ENCODE peak calls at places on chromosomes 16 and 17, in eight cellular contexts. X, C, R, D, Y, W, H and N are unnamed samples.

GRCh38 chr17:18951941-18952842 is at the start of gene SLC5A10:
- DNase-seq in X (no peak), C (no peak), R (no peak), D (no peak), Y (no peak), W (no peak), H (no peak), N (peak; percentile 88)

GRCh38 chr16:68453816-68454215 is 5.5 kb upstream of the SMPD3 start:
- DNase-seq in X (no peak), C (no peak), R (no peak), D (no peak), Y (no peak), W (no peak), H (no peak), N (no peak)

GRCh38 chr17:65243838-65244237 is 106.7 kb downstream of the RGS9 start:
- DNase-seq in X (no peak), C (peak; percentile 31), R (no peak), D (peak; percentile 34), Y (no peak), W (no peak), H (peak; percentile 75), N (no peak)

GRCh38 chr17:2396568-2397246 is 4.2 kb downstream of the MNT start:
- DNase-seq in X (peak; percentile 94), C (peak; percentile 87), R (peak; percentile 97), D (no peak), Y (peak; percentile 95), W (no peak), H (peak; percentile 94), N (peak; percentile 99)

GRCh38 chr17:40646791-40647548 is 648 bp downstream of the SMARCE1 start:
- DNase-seq in X (no peak), C (peak; percentile 31), R (no peak), D (no peak), Y (no peak), W (peak; percentile 31), H (no peak), N (peak; percentile 49)

GRCh38 chr17:8695241-8695640 is 49.4 kb downstream of the CCDC42 start:
- DNase-seq in X (no peak), C (no peak), R (no peak), D (no peak), Y (no peak), W (no peak), H (no peak), N (no peak)

GRCh38 chr16:9846362-9847099 is 335.7 kb downstream of the GRIN2A start:
- DNase-seq in X (no peak), C (peak; percentile 61), R (no peak), D (no peak), Y (no peak), W (no peak), H (no peak), N (no peak)

GRCh38 chr17:30352247-30352814 is 18.5 kb upstream of the TMIGD1 start:
- DNase-seq in X (no peak), C (no peak), R (no peak), D (no peak), Y (no peak), W (no peak), H (no peak), N (no peak)

GRCh38 chr17:44075598-44076293 is 5.2 kb downstream of the G6PC3 start:
- DNase-seq in X (no peak), C (no peak), R (no peak), D (no peak), Y (peak; percentile 41), W (no peak), H (no peak), N (no peak)

GRCh38 chr16:47158991-47159390 is 15.2 kb upstream of the NETO2 start:
- DNase-seq in X (no peak), C (no peak), R (no peak), D (no peak), Y (no peak), W (no peak), H (no peak), N (no peak)

GRCh38 chr17:3012926-3013581 is 50.4 kb downstream of the OR1D5 start:
- DNase-seq in X (peak; percentile 44), C (peak; percentile 38), R (peak; percentile 64), D (peak; percentile 32), Y (peak; percentile 57), W (no peak), H (no peak), N (peak; percentile 56)

GRCh38 chr17:63395075-63395815 is 50.9 kb downstream of the CYB561 start:
- DNase-seq in X (no peak), C (no peak), R (no peak), D (no peak), Y (no peak), W (no peak), H (no peak), N (no peak)

GRCh38 chr16:4290236-4290830 is 17.5 kb upstream of the TFAP4 start:
- DNase-seq in X (no peak), C (peak; percentile 95), R (no peak), D (no peak), Y (peak; percentile 59), W (no peak), H (peak; percentile 59), N (peak; percentile 67)

GRCh38 chr17:16516594-16517018 is 24.6 kb upstream of the LRRC75A start:
- DNase-seq in X (no peak), C (peak; percentile 52), R (peak; percentile 64), D (no peak), Y (no peak), W (no peak), H (no peak), N (peak; percentile 52)

GRCh38 chr16:69848635-69849545 is 86.8 kb downstream of the WWP2 start:
- DNase-seq in X (peak; percentile 86), C (peak; percentile 14), R (peak; percentile 90), D (no peak), Y (peak; percentile 61), W (no peak), H (peak; percentile 71), N (peak; percentile 22)

GRCh38 chr17:58337126-58337599 is 8.6 kb upstream of the TSPOAP1 start:
- DNase-seq in X (no peak), C (no peak), R (no peak), D (no peak), Y (no peak), W (peak; percentile 28), H (no peak), N (no peak)

GRCh38 chr17:40122466-40122943 is 734 bp downstream of the MSL1 start:
- DNase-seq in X (peak; percentile 52), C (no peak), R (no peak), D (no peak), Y (peak; percentile 78), W (no peak), H (no peak), N (peak; percentile 65)

GRCh38 chr17:73819440-73820395 is 175.5 kb upstream of the SDK2 start:
- DNase-seq in X (no peak), C (no peak), R (no peak), D (no peak), Y (no peak), W (no peak), H (no peak), N (no peak)

GRCh38 chr17:61635913-61636432 is 45.0 kb upstream of the NACA2 start:
- DNase-seq in X (no peak), C (peak; percentile 49), R (no peak), D (peak; percentile 52), Y (no peak), W (peak; percentile 1), H (peak; percentile 71), N (peak; percentile 67)

GRCh38 chr16:15553313-15554088 is 89.5 kb downstream of the MARF1 start:
- DNase-seq in X (no peak), C (peak; percentile 13), R (no peak), D (no peak), Y (no peak), W (no peak), H (no peak), N (no peak)

GRCh38 chr17:79811036-79811887 is 14.4 kb upstream of the CBX8 start:
- DNase-seq in X (no peak), C (no peak), R (no peak), D (no peak), Y (no peak), W (no peak), H (no peak), N (peak; percentile 69)

GRCh38 chr16:67389911-67390815 is 3.1 kb downstream of the TPPP3 start:
- DNase-seq in X (peak; percentile 46), C (no peak), R (no peak), D (no peak), Y (peak; percentile 73), W (no peak), H (no peak), N (no peak)

GRCh38 chr17:80833952-80834895 is 157.4 kb upstream of the CHMP6 start:
- DNase-seq in X (peak; percentile 76), C (no peak), R (no peak), D (no peak), Y (peak; percentile 47), W (no peak), H (peak; percentile 79), N (no peak)

GRCh38 chr16:28218109-28218508 is 6.3 kb upstream of the XPO6 start:
- DNase-seq in X (no peak), C (peak; percentile 49), R (no peak), D (no peak), Y (no peak), W (peak; percentile 48), H (no peak), N (peak; percentile 65)

GRCh38 chr16:78822509-78822908 is 723.1 kb downstream of the WWOX start:
- DNase-seq in X (no peak), C (no peak), R (no peak), D (no peak), Y (no peak), W (no peak), H (no peak), N (no peak)

GRCh38 chr17:2174471-2175293 is 119.8 kb downstream of the HIC1 start:
- DNase-seq in X (peak; percentile 81), C (peak; percentile 65), R (peak; percentile 83), D (no peak), Y (peak; percentile 70), W (no peak), H (peak; percentile 30), N (no peak)

GRCh38 chr17:17506181-17506741 is 10.1 kb upstream of the RASD1 start:
- DNase-seq in X (peak; percentile 24), C (no peak), R (no peak), D (no peak), Y (peak; percentile 47), W (no peak), H (no peak), N (no peak)

GRCh38 chr17:9218911-9219310 is 197.6 kb downstream of the NTN1 start:
- DNase-seq in X (no peak), C (no peak), R (peak; percentile 69), D (no peak), Y (no peak), W (no peak), H (no peak), N (no peak)

GRCh38 chr16:86325895-86326294 is 184.4 kb upstream of the FOXF1 start:
- DNase-seq in X (no peak), C (no peak), R (no peak), D (no peak), Y (no peak), W (no peak), H (no peak), N (no peak)

GRCh38 chr17:66518108-66518507 is 215.7 kb downstream of the PRKCA start:
- DNase-seq in X (no peak), C (no peak), R (no peak), D (peak; percentile 13), Y (no peak), W (no peak), H (no peak), N (no peak)

GRCh38 chr16:3971261-3971660 is 90.7 kb upstream of the CREBBP start:
- DNase-seq in X (no peak), C (peak; percentile 35), R (no peak), D (no peak), Y (peak; percentile 4), W (no peak), H (peak; percentile 61), N (no peak)

GRCh38 chr17:30151471-30151870 is 34.9 kb downstream of the NSRP1 start:
- DNase-seq in X (no peak), C (no peak), R (no peak), D (no peak), Y (no peak), W (no peak), H (no peak), N (no peak)

GRCh38 chr17:15998031-15998574 is 1.4 kb downstream of the ZSWIM7 start:
- DNase-seq in X (no peak), C (no peak), R (no peak), D (no peak), Y (no peak), W (no peak), H (no peak), N (no peak)